ENCODE peak calls at places on chromosome 3, in ten cellular contexts. G is spleen, O is stomach, T is IMR-90, X is adrenal gland, A is sigmoid colon, J is tibial nerve, W is Peyer's patch, H is ovary, R is right lobe of liver. Y is an unnamed sample.

GRCh38 chr3:170746175-170746942 is 123.6 kb downstream of the RPL22L1 start:
- DNase-seq in G (no peak), O (no peak), T (no peak), X (no peak), A (no peak), J (no peak), W (no peak), H (no peak), R (no peak), Y (no peak)

GRCh38 chr3:194003128-194004057 is 132.6 kb upstream of the HES1 start:
- DNase-seq in G (peak; percentile 92), O (peak; percentile 90), T (peak; percentile 87), X (peak; percentile 95), A (peak; percentile 95), J (peak; percentile 83), W (peak; percentile 94), H (peak; percentile 90), R (peak; percentile 90), Y (peak; percentile 94)

GRCh38 chr3:16741890-16742289 is 136.7 kb upstream of the DAZL start:
- DNase-seq in G (no peak), O (no peak), T (no peak), X (no peak), A (no peak), J (no peak), W (no peak), H (no peak), R (no peak), Y (no peak)

GRCh38 chr3:50318615-50319014 is 3.9 kb downstream of the HYAL2 start:
- DNase-seq in G (no peak), O (no peak), T (no peak), X (no peak), A (no peak), J (no peak), W (peak; percentile 47), H (no peak), R (no peak), Y (no peak)

GRCh38 chr3:66372681-66373350 is 128.0 kb downstream of the LRIG1 start:
- DNase-seq in G (no peak), O (no peak), T (peak; percentile 20), X (peak; percentile 60), A (no peak), J (no peak), W (no peak), H (no peak), R (peak; percentile 45), Y (no peak)

GRCh38 chr3:117135207-117135606 is 425.6 kb downstream of the TUSC7 start:
- DNase-seq in G (no peak), O (no peak), T (no peak), X (no peak), A (no peak), J (no peak), W (no peak), H (no peak), R (no peak), Y (no peak)

GRCh38 chr3:136350132-136350531 is 100.0 kb downstream of the PCCB start:
- DNase-seq in G (no peak), O (no peak), T (peak; percentile 98), X (no peak), A (peak; percentile 73), J (no peak), W (no peak), H (peak; percentile 66), R (no peak), Y (no peak)

GRCh38 chr3:191543018-191543417 is 82.1 kb downstream of the PYDC2 start:
- DNase-seq in G (no peak), O (no peak), T (no peak), X (no peak), A (no peak), J (no peak), W (no peak), H (no peak), R (no peak), Y (no peak)

GRCh38 chr3:89320186-89320585 is 212.8 kb downstream of the EPHA3 start:
- DNase-seq in G (no peak), O (no peak), T (no peak), X (no peak), A (no peak), J (no peak), W (no peak), H (no peak), R (no peak), Y (no peak)

GRCh38 chr3:195458188-195458800 is 15.5 kb upstream of the ACAP2 start:
- DNase-seq in G (no peak), O (no peak), T (peak; percentile 28), X (no peak), A (no peak), J (no peak), W (no peak), H (no peak), R (no peak), Y (no peak)

GRCh38 chr3:11910971-11911531 is 64.4 kb upstream of the TAMM41 start:
- DNase-seq in G (no peak), O (peak; percentile 74), T (no peak), X (no peak), A (no peak), J (no peak), W (no peak), H (no peak), R (no peak), Y (no peak)

DNA sequence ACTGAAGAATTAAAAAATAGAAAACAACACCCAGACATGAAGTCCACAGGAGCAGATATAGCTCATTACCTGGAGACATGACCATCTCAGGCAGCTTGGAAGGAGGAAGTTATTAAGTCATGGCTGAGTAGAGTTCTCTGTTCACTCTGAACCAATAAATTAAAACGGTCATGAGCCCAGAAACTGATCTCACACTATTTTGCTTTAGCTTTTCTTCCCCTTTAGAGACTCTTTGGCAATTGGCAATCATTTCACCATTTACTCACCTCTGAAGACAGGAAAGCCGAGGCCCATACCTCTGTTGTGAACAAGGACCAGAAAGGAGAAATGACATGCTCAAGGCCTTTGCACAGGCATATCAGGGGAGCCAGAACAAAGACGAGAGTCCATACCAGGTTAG is 26.6 kb downstream of the CLDN18 start:
- DNase-seq in G (no peak), O (no peak), T (no peak), X (no peak), A (no peak), J (no peak), W (no peak), H (no peak), R (no peak), Y (no peak)
- TF ChIP-seq POLR2A in G (no peak), O (no peak), T (no peak), X (no peak), A (no peak), J (no peak), W (no peak), H (no peak), R (no peak), Y (no peak)

DNA sequence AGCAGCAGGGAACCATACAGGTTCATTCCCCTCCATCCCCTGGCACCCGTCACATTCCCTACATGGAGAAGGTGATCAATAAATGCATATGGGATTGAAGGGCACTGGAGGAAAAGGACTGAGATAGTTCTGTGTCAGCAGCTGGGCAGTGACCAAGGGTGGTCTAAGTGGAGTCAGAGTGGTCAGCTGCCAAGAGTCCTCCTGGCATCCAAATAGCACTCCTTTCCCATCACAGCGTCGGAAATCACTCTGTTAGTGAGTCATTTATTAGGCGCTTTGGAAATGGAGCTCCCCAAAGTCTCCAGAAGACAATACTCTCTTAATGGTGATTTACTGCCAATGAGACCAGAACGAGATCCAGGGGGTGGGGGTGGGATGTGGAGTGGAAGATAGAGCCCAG is 6.8 kb upstream of the TRH start:
- DNase-seq in G (no peak), O (no peak), T (no peak), X (no peak), A (no peak), J (no peak), W (no peak), H (no peak), R (no peak), Y (no peak)
- TF ChIP-seq CTCF in G (no peak), O (no peak), T (no peak), X (no peak), A (no peak), J (no peak), W (no peak), H (no peak), R (no peak), Y (no peak)

DNA sequence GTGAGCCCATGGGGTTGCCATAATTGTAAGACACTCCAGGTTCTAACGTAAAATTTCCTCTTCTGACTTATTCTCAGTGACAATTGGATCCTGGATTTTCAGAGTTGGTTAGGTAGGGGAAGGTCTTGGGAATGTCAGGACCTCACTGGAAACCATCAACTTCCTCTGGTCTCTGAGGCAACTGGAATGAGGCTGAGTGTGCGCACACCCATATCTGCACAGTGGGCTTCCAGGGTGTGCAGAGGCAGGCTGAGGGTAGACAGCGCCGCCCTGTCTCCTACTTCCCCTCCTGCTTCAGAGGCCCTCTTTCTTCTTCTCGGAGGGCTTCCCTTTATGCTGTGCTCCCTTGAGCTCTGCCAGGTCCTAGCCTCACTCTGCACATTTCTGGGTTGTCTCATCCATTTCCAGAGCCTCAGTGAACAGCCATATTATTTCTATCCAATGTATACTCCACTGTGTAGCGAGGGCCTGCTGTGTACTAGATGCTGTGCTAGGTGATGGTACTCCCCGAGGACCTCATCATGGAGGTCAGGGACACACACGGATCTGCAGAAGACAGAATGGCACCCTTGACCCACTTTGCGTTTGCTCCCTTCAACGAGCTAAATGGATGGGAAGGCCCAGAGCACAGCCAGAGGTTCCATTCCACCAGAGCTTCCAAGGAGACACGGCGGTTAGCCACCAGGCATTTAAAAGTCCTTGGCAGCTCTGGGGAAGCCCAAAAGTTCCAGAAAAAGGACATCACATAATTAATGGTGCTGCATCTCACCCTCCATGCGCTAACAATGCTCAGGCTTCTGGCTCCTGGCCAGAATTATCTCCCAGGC is 18.3 kb downstream of the ACAA1 start:
- DNase-seq in G (peak; percentile 37), O (no peak), T (no peak), X (no peak), A (peak; percentile 39), J (no peak), W (peak; percentile 34), H (no peak), R (peak; percentile 10), Y (no peak)
- H3K36me3 ChIP-seq in G (no peaks in the 10 kb centered on the region), O (peaks cover 47% of the 10 kb centered on the region), T (peaks cover 19% of the 10 kb centered on the region), X (peaks cover 38% of the 10 kb centered on the region), A (peaks cover 42% of the 10 kb centered on the region), J (no peaks in the 10 kb centered on the region), W (peaks cover 42% of the 10 kb centered on the region), H (no peaks in the 10 kb centered on the region), R (no peaks in the 10 kb centered on the region), Y (peaks cover 44% of the 10 kb centered on the region)

GRCh38 chr3:128727485-128727884 is 1.5 kb downstream of the RAB7A start:
- DNase-seq in G (no peak), O (no peak), T (no peak), X (no peak), A (no peak), J (no peak), W (no peak), H (no peak), R (no peak), Y (no peak)

GRCh38 chr3:128727059-128727458 is 1.1 kb downstream of the RAB7A start:
- DNase-seq in G (no peak), O (no peak), T (no peak), X (no peak), A (no peak), J (no peak), W (no peak), H (no peak), R (no peak), Y (no peak)

GRCh38 chr3:128725547-128725931 is 444 bp upstream of the RAB7A start:
- DNase-seq in G (no peak), O (no peak), T (no peak), X (no peak), A (no peak), J (no peak), W (no peak), H (no peak), R (no peak), Y (no peak)

GRCh38 chr3:128726691-128727031 is 678 bp downstream of the RAB7A start:
- DNase-seq in G (peak; percentile 87), O (peak; percentile 61), T (peak; percentile 87), X (peak; percentile 79), A (peak; percentile 81), J (peak; percentile 48), W (peak; percentile 76), H (peak; percentile 40), R (peak; percentile 80), Y (peak; percentile 83)

GRCh38 chr3:128725932-128726690 is at the start of gene RAB7A:
- DNase-seq in G (peak; percentile 99), O (peak; percentile 98), T (peak; percentile 98), X (peak; percentile 99), A (peak; percentile 99), J (peak; percentile 95), W (peak; percentile 98), H (peak; percentile 97), R (peak; percentile 98), Y (peak; percentile 99)
- TF ChIP-seq POLR2A in G (peak; percentile 72), O (no peak), T (peak; percentile 98), X (peak; percentile 94), A (peak; percentile 87), J (peak; percentile 94), W (peak; percentile 92), H (peak; percentile 91), R (peak; percentile 95), Y (peak; percentile 98)

Y was measured in suprapubic skin.